ENCODE peak calls at places on chromosome 15, in four cellular contexts. N is SK-N-SH, M is HCT116, J is H1. D is an unnamed sample.

GRCh38 chr15:99084965-99085364 is 19.9 kb upstream of the SYNM start:
- DNase-seq in N (no peak), M (no peak), J (no peak), D (no peak)

GRCh38 chr15:58475573-58476524 is 44.1 kb downstream of the LIPC start:
- DNase-seq in N (no peak), M (no peak), J (no peak), D (no peak)

GRCh38 chr15:88894819-88895767 is at the start of gene HAPLN3:
- DNase-seq in N (peak; percentile 73), M (no peak), J (no peak), D (no peak)

GRCh38 chr15:69451951-69452701 is 492 bp upstream of the RPLP1 start:
- DNase-seq in N (peak; percentile 30), M (no peak), J (no peak), D (no peak)

GRCh38 chr15:83694030-83694429 is 40.1 kb downstream of the ADAMTSL3 start:
- DNase-seq in N (no peak), M (no peak), J (no peak), D (no peak)

GRCh38 chr15:79872358-79873017 is 24.3 kb downstream of the MTHFS start:
- DNase-seq in N (no peak), M (no peak), J (no peak), D (no peak)

GRCh38 chr15:38670142-38671002 is 105.8 kb upstream of the RASGRP1 start:
- DNase-seq in N (no peak), M (no peak), J (no peak), D (no peak)

GRCh38 chr15:99486371-99487336 is 79.1 kb upstream of the MEF2A start:
- DNase-seq in N (peak; percentile 92), M (peak; percentile 10), J (no peak), D (peak; percentile 38)

GRCh38 chr15:62060896-62061280 is 641 bp upstream of the VPS13C start:
- DNase-seq in N (no peak), M (no peak), J (no peak), D (no peak)

GRCh38 chr15:94793641-94794040 is 562.3 kb downstream of the MCTP2 start:
- DNase-seq in N (no peak), M (no peak), J (no peak), D (no peak)

GRCh38 chr15:63948971-63949370 is 97.3 kb downstream of the DAPK2 start:
- DNase-seq in N (no peak), M (no peak), J (no peak), D (no peak)

GRCh38 chr15:56537881-56538280 is 72.9 kb upstream of the MNS1 start:
- DNase-seq in N (no peak), M (no peak), J (no peak), D (no peak)

GRCh38 chr15:85831415-85832113 is 36.8 kb upstream of the KLHL25 start:
- DNase-seq in N (peak; percentile 84), M (peak; percentile 37), J (no peak), D (peak; percentile 80)

GRCh38 chr15:100765458-100766224 is 114.0 kb upstream of the ALDH1A3 start:
- DNase-seq in N (no peak), M (no peak), J (no peak), D (no peak)

GRCh38 chr15:69697913-69698312 is 245.3 kb downstream of the RPLP1 start:
- DNase-seq in N (peak; percentile 30), M (no peak), J (no peak), D (no peak)

GRCh38 chr15:73683624-73684536 is at the start of gene CD276:
- DNase-seq in N (peak; percentile 91), M (peak; percentile 45), J (no peak), D (peak; percentile 85)

GRCh38 chr15:98017150-98017964 is 56.9 kb downstream of the ARRDC4 start:
- DNase-seq in N (no peak), M (no peak), J (no peak), D (no peak)

GRCh38 chr15:35161694-35162093 is 76.6 kb upstream of the NANOGP8 start:
- DNase-seq in N (no peak), M (no peak), J (no peak), D (no peak)

GRCh38 chr15:73287019-73287418 is 81.7 kb downstream of the HCN4 start:
- DNase-seq in N (no peak), M (no peak), J (no peak), D (no peak)

GRCh38 chr15:100943074-100943473 is 23.9 kb downstream of the LRRK1 start:
- DNase-seq in N (no peak), M (no peak), J (no peak), D (no peak)

GRCh38 chr15:93027413-93027812 is 61.6 kb downstream of the RGMA start:
- DNase-seq in N (no peak), M (no peak), J (no peak), D (no peak)

GRCh38 chr15:28901987-28902745 is 16.4 kb downstream of the APBA2 start:
- DNase-seq in N (no peak), M (no peak), J (no peak), D (no peak)

GRCh38 chr15:34600920-34601319 is 17.5 kb upstream of the GOLGA8B start:
- DNase-seq in N (no peak), M (no peak), J (no peak), D (no peak)

GRCh38 chr15:93830221-93830765 is 401.1 kb upstream of the MCTP2 start:
- DNase-seq in N (no peak), M (no peak), J (no peak), D (peak; percentile 9)

GRCh38 chr15:28023933-28024888 is 74.9 kb downstream of the OCA2 start:
- DNase-seq in N (no peak), M (no peak), J (no peak), D (no peak)

GRCh38 chr15:52408823-52409222 is 113.2 kb upstream of the MYO5C start:
- DNase-seq in N (no peak), M (no peak), J (no peak), D (peak; percentile 22)
- TF ChIP-seq JUND in N (no peak), M (no peak), J (no peak), D (no peak)

GRCh38 chr15:47609693-47610092 is 107.6 kb upstream of the SEMA6D start:
- DNase-seq in N (peak; percentile 25), M (no peak), J (no peak), D (no peak)

GRCh38 chr15:47603026-47603425 is 114.3 kb upstream of the SEMA6D start:
- DNase-seq in N (no peak), M (no peak), J (no peak), D (no peak)

GRCh38 chr15:47602124-47602523 is 115.2 kb upstream of the SEMA6D start:
- DNase-seq in N (no peak), M (no peak), J (no peak), D (no peak)

DNA sequence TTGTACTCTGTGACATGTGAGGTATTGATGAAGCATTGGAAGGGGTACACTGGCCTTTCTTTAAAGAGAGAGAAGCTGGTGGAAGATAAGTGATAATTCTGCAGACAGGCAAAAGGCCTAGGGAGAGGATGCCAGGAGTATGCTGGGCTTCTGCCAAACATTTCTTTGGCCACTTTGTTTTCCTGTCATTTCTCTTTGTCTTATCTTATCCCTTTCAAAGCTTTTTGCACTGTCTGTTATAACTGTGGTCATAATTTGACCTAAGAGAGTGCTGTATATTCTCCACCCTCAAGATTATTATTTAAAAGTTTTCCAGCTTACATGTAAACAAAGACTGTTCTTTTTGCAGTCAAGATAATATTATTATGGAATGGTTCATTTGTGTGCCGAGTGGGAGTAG is 109.6 kb upstream of the SEMA6D start:
- DNase-seq in N (peak; percentile 33), M (no peak), J (no peak), D (no peak)
- TF ChIP-seq JUND in N (no peak), M (no peak), J (no peak), D (no peak)

GRCh38 chr15:96969892-96970710 is 639.6 kb downstream of the NR2F2 start:
- DNase-seq in N (no peak), M (no peak), J (no peak), D (no peak)
- TF ChIP-seq JUND in N (no peak), M (no peak), J (no peak), D (no peak)

GRCh38 chr15:31486906-31487695 is 160.5 kb downstream of the KLF13 start:
- DNase-seq in N (no peak), M (no peak), J (no peak), D (no peak)

GRCh38 chr15:31488437-31489204 is 162.0 kb downstream of the KLF13 start:
- DNase-seq in N (peak; percentile 92), M (peak; percentile 80), J (peak; percentile 66), D (peak; percentile 89)

GRCh38 chr15:31489281-31489680 is 162.6 kb downstream of the KLF13 start:
- DNase-seq in N (no peak), M (no peak), J (no peak), D (no peak)

GRCh38 chr15:31487811-31488436 is 161.3 kb downstream of the KLF13 start:
- DNase-seq in N (no peak), M (no peak), J (no peak), D (peak; percentile 22)

GRCh38 chr15:31489801-31490646 is 163.4 kb downstream of the KLF13 start:
- DNase-seq in N (peak; percentile 75), M (peak; percentile 35), J (no peak), D (peak; percentile 72)
- TF ChIP-seq JUND in N (no peak), M (no peak), J (no peak), D (no peak)

GRCh38 chr15:50051811-50052419 is 67.1 kb downstream of the ATP8B4 start:
- DNase-seq in N (peak; percentile 52), M (peak; percentile 41), J (no peak), D (peak; percentile 18)
- TF ChIP-seq JUND in N (no peak), M (no peak), J (no peak), D (no peak)

GRCh38 chr15:81270781-81271491 is 53.0 kb downstream of the STARD5 start:
- DNase-seq in N (no peak), M (no peak), J (no peak), D (no peak)

GRCh38 chr15:81273855-81274254 is 50.1 kb downstream of the STARD5 start:
- DNase-seq in N (no peak), M (no peak), J (no peak), D (no peak)

GRCh38 chr15:81270188-81270587 is 53.8 kb downstream of the STARD5 start:
- DNase-seq in N (no peak), M (no peak), J (no peak), D (no peak)

GRCh38 chr15:81273200-81273599 is 50.7 kb downstream of the STARD5 start:
- DNase-seq in N (no peak), M (no peak), J (no peak), D (no peak)

DNA sequence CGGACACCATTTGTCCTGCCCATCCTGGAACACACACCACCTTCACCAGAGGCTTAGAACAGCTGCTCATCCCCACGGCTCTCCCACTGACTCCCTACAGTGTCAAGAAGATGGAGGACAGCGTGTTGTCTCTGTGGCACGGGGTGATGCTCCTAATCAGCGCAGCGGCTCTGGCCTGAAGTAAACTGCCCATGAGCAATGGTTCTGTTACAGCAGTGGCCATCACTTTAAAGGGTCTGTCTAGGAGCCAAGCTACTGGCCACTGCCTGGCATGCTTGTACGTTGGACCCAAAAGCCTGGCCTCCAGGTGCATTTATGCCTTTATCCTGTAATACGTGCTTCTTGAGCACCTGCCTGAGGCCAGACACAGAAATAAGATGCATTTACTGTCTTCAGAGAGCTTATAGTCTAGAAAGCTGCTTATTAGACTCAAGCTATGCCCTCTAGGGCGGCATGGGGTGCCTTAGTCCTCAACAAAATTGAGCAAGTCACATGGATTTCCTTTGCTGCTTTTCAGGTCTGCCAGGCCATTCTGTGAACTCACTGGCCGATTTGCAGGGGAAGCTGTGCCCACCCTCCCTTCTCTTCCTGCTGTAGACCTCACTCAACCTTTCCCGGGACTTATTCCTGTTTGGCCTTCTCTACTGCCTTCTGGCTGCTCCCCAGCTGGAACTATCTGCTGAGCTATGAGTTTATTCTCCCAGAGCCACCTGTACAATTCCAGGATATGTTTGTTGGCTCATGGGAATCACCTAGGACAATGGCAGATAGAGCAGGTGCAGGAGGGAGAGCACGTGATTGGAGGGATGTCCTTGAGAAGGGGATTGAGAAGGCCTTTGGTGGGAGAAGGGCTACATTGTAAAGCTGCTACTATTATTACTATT is 51.9 kb downstream of the STARD5 start:
- DNase-seq in N (no peak), M (no peak), J (no peak), D (no peak)
- TF ChIP-seq JUND in N (no peak), M (no peak), J (no peak), D (no peak)

GRCh38 chr15:67836955-67837354 is 2.9 kb downstream of the RNU6-1 start:
- DNase-seq in N (no peak), M (no peak), J (no peak), D (no peak)
- TF ChIP-seq JUND in N (no peak), M (no peak), J (no peak), D (no peak)

D was measured in T47D.